ENCODE peak calls at places on chromosomes 16 and 17, in eight cellular contexts. One of them, this sample, is unnamed.

GRCh38 chr16:72597938-72598337 is 426.0 kb upstream of the PMFBP1 start:
- DNase-seq in OCI-LY7: no peak
- DNase-seq in A549: no peak
- DNase-seq in thoracic aorta: no peak
- DNase-seq in dorsolateral prefrontal cortex: no peak
- DNase-seq in vagina: no peak
- DNase-seq in left lung: no peak
- DNase-seq in pancreas: no peak
- DNase-seq in this sample: no peak

GRCh38 chr16:608019-608418 is 18.2 kb downstream of the RAB40C start:
- DNase-seq in OCI-LY7: no peak
- DNase-seq in A549: no peak
- DNase-seq in thoracic aorta: no peak
- DNase-seq in dorsolateral prefrontal cortex: no peak
- DNase-seq in vagina: no peak
- DNase-seq in left lung: no peak
- DNase-seq in pancreas: no peak
- DNase-seq in this sample: no peak

GRCh38 chr16:50467943-50468748 is 80.0 kb upstream of the NKD1 start:
- DNase-seq in OCI-LY7: no peak
- DNase-seq in A549: no peak
- DNase-seq in thoracic aorta: no peak
- DNase-seq in dorsolateral prefrontal cortex: peak
- DNase-seq in vagina: no peak
- DNase-seq in left lung: peak
- DNase-seq in pancreas: no peak
- DNase-seq in this sample: no peak

GRCh38 chr17:28575126-28575795 is 1.4 kb downstream of the ALDOC start:
- DNase-seq in OCI-LY7: no peak
- DNase-seq in A549: no peak
- DNase-seq in thoracic aorta: no peak
- DNase-seq in dorsolateral prefrontal cortex: no peak
- DNase-seq in vagina: no peak
- DNase-seq in left lung: no peak
- DNase-seq in pancreas: no peak
- DNase-seq in this sample: no peak

GRCh38 chr16:74999208-74999682 is 421 bp downstream of the ZNRF1 start:
- DNase-seq in OCI-LY7: no peak
- DNase-seq in A549: no peak
- DNase-seq in thoracic aorta: no peak
- DNase-seq in dorsolateral prefrontal cortex: no peak
- DNase-seq in vagina: no peak
- DNase-seq in left lung: peak
- DNase-seq in pancreas: peak
- DNase-seq in this sample: no peak

GRCh38 chr16:6341993-6342392 is 990.7 kb upstream of the RBFOX1 start:
- DNase-seq in OCI-LY7: no peak
- DNase-seq in A549: no peak
- DNase-seq in thoracic aorta: no peak
- DNase-seq in dorsolateral prefrontal cortex: no peak
- DNase-seq in vagina: no peak
- DNase-seq in left lung: no peak
- DNase-seq in pancreas: no peak
- DNase-seq in this sample: no peak

GRCh38 chr16:89602273-89602951 is 11.0 kb upstream of the DPEP1 start:
- DNase-seq in OCI-LY7: peak
- DNase-seq in A549: peak
- DNase-seq in thoracic aorta: peak
- DNase-seq in dorsolateral prefrontal cortex: no peak
- DNase-seq in vagina: no peak
- DNase-seq in left lung: no peak
- DNase-seq in pancreas: no peak
- DNase-seq in this sample: peak

GRCh38 chr16:4426021-4426684 is 485 bp downstream of the DNAJA3 start:
- DNase-seq in OCI-LY7: peak
- DNase-seq in A549: no peak
- DNase-seq in thoracic aorta: no peak
- DNase-seq in dorsolateral prefrontal cortex: no peak
- DNase-seq in vagina: no peak
- DNase-seq in left lung: no peak
- DNase-seq in pancreas: no peak
- DNase-seq in this sample: no peak

GRCh38 chr17:37373530-37374159 is 2.1 kb upstream of the C17orf78 start:
- DNase-seq in OCI-LY7: peak
- DNase-seq in A549: peak
- DNase-seq in thoracic aorta: no peak
- DNase-seq in dorsolateral prefrontal cortex: no peak
- DNase-seq in vagina: no peak
- DNase-seq in left lung: no peak
- DNase-seq in pancreas: peak
- DNase-seq in this sample: no peak

GRCh38 chr16:66399031-66399430 is 28.1 kb upstream of the BEAN1 start:
- DNase-seq in OCI-LY7: no peak
- DNase-seq in A549: no peak
- DNase-seq in thoracic aorta: no peak
- DNase-seq in dorsolateral prefrontal cortex: no peak
- DNase-seq in vagina: no peak
- DNase-seq in left lung: no peak
- DNase-seq in pancreas: no peak
- DNase-seq in this sample: no peak

GRCh38 chr17:79702071-79702470 is 28.7 kb upstream of the ENPP7 start:
- DNase-seq in OCI-LY7: no peak
- DNase-seq in A549: no peak
- DNase-seq in thoracic aorta: no peak
- DNase-seq in dorsolateral prefrontal cortex: no peak
- DNase-seq in vagina: no peak
- DNase-seq in left lung: no peak
- DNase-seq in pancreas: no peak
- DNase-seq in this sample: no peak

GRCh38 chr16:8572919-8573724 is 17.2 kb downstream of the TMEM114 start:
- DNase-seq in OCI-LY7: peak
- DNase-seq in A549: peak
- DNase-seq in thoracic aorta: no peak
- DNase-seq in dorsolateral prefrontal cortex: no peak
- DNase-seq in vagina: no peak
- DNase-seq in left lung: no peak
- DNase-seq in pancreas: no peak
- DNase-seq in this sample: no peak

GRCh38 chr16:22664132-22664531 is 149.8 kb upstream of the HS3ST2 start:
- DNase-seq in OCI-LY7: no peak
- DNase-seq in A549: no peak
- DNase-seq in thoracic aorta: no peak
- DNase-seq in dorsolateral prefrontal cortex: no peak
- DNase-seq in vagina: no peak
- DNase-seq in left lung: no peak
- DNase-seq in pancreas: no peak
- DNase-seq in this sample: no peak

GRCh38 chr16:30715777-30716445 is 16.9 kb downstream of the SRCAP start:
- DNase-seq in OCI-LY7: no peak
- DNase-seq in A549: peak
- DNase-seq in thoracic aorta: no peak
- DNase-seq in dorsolateral prefrontal cortex: no peak
- DNase-seq in vagina: no peak
- DNase-seq in left lung: no peak
- DNase-seq in pancreas: no peak
- DNase-seq in this sample: no peak

GRCh38 chr17:19386276-19386863 is 620 bp downstream of the MFAP4 start:
- DNase-seq in OCI-LY7: no peak
- DNase-seq in A549: peak
- DNase-seq in thoracic aorta: no peak
- DNase-seq in dorsolateral prefrontal cortex: no peak
- DNase-seq in vagina: no peak
- DNase-seq in left lung: peak
- DNase-seq in pancreas: no peak
- DNase-seq in this sample: peak

GRCh38 chr16:27154573-27155521 is 48.5 kb upstream of the KDM8 start:
- DNase-seq in OCI-LY7: peak
- DNase-seq in A549: peak
- DNase-seq in thoracic aorta: no peak
- DNase-seq in dorsolateral prefrontal cortex: peak
- DNase-seq in vagina: no peak
- DNase-seq in left lung: peak
- DNase-seq in pancreas: peak
- DNase-seq in this sample: no peak

GRCh38 chr17:81558941-81559806 is 7.0 kb upstream of the FAAP100 start:
- DNase-seq in OCI-LY7: no peak
- DNase-seq in A549: peak
- DNase-seq in thoracic aorta: no peak
- DNase-seq in dorsolateral prefrontal cortex: no peak
- DNase-seq in vagina: no peak
- DNase-seq in left lung: peak
- DNase-seq in pancreas: no peak
- DNase-seq in this sample: no peak

GRCh38 chr17:32696426-32696825 is 180.5 kb downstream of the MYO1D start:
- DNase-seq in OCI-LY7: no peak
- DNase-seq in A549: no peak
- DNase-seq in thoracic aorta: no peak
- DNase-seq in dorsolateral prefrontal cortex: no peak
- DNase-seq in vagina: no peak
- DNase-seq in left lung: no peak
- DNase-seq in pancreas: no peak
- DNase-seq in this sample: no peak

GRCh38 chr16:66447491-66447890 is 20.4 kb downstream of the BEAN1 start:
- DNase-seq in OCI-LY7: no peak
- DNase-seq in A549: no peak
- DNase-seq in thoracic aorta: no peak
- DNase-seq in dorsolateral prefrontal cortex: no peak
- DNase-seq in vagina: no peak
- DNase-seq in left lung: no peak
- DNase-seq in pancreas: no peak
- DNase-seq in this sample: no peak

GRCh38 chr17:59149051-59149450 is 5.9 kb downstream of the SKA2 start:
- DNase-seq in OCI-LY7: no peak
- DNase-seq in A549: peak
- DNase-seq in thoracic aorta: no peak
- DNase-seq in dorsolateral prefrontal cortex: no peak
- DNase-seq in vagina: no peak
- DNase-seq in left lung: no peak
- DNase-seq in pancreas: no peak
- DNase-seq in this sample: no peak

GRCh38 chr16:21194771-21195301 is 16.5 kb downstream of the ZP2 start:
- DNase-seq in OCI-LY7: no peak
- DNase-seq in A549: no peak
- DNase-seq in thoracic aorta: no peak
- DNase-seq in dorsolateral prefrontal cortex: no peak
- DNase-seq in vagina: no peak
- DNase-seq in left lung: no peak
- DNase-seq in pancreas: no peak
- DNase-seq in this sample: no peak

GRCh38 chr16:4316732-4317461 is 1.0 kb downstream of the GLIS2 start:
- DNase-seq in OCI-LY7: no peak
- DNase-seq in A549: peak
- DNase-seq in thoracic aorta: no peak
- DNase-seq in dorsolateral prefrontal cortex: no peak
- DNase-seq in vagina: no peak
- DNase-seq in left lung: peak
- DNase-seq in pancreas: peak
- DNase-seq in this sample: no peak

GRCh38 chr16:1309888-1310831 is 724 bp downstream of the UBE2I start:
- DNase-seq in OCI-LY7: peak
- DNase-seq in A549: no peak
- DNase-seq in thoracic aorta: no peak
- DNase-seq in dorsolateral prefrontal cortex: no peak
- DNase-seq in vagina: no peak
- DNase-seq in left lung: peak
- DNase-seq in pancreas: no peak
- DNase-seq in this sample: no peak

GRCh38 chr16:85570735-85571562 is 42.2 kb upstream of the GSE1 start:
- DNase-seq in OCI-LY7: peak
- DNase-seq in A549: no peak
- DNase-seq in thoracic aorta: no peak
- DNase-seq in dorsolateral prefrontal cortex: no peak
- DNase-seq in vagina: no peak
- DNase-seq in left lung: peak
- DNase-seq in pancreas: no peak
- DNase-seq in this sample: no peak

GRCh38 chr17:964881-965280 is 14.7 kb downstream of the NXN start:
- DNase-seq in OCI-LY7: no peak
- DNase-seq in A549: no peak
- DNase-seq in thoracic aorta: no peak
- DNase-seq in dorsolateral prefrontal cortex: no peak
- DNase-seq in vagina: no peak
- DNase-seq in left lung: no peak
- DNase-seq in pancreas: no peak
- DNase-seq in this sample: no peak

GRCh38 chr16:65196696-65197095 is 74.8 kb upstream of the CDH11 start:
- DNase-seq in OCI-LY7: no peak
- DNase-seq in A549: no peak
- DNase-seq in thoracic aorta: no peak
- DNase-seq in dorsolateral prefrontal cortex: no peak
- DNase-seq in vagina: no peak
- DNase-seq in left lung: no peak
- DNase-seq in pancreas: no peak
- DNase-seq in this sample: no peak

GRCh38 chr16:31452631-31453106 is 6.6 kb upstream of the ARMC5 start:
- DNase-seq in OCI-LY7: no peak
- DNase-seq in A549: peak
- DNase-seq in thoracic aorta: no peak
- DNase-seq in dorsolateral prefrontal cortex: no peak
- DNase-seq in vagina: no peak
- DNase-seq in left lung: no peak
- DNase-seq in pancreas: no peak
- DNase-seq in this sample: peak

GRCh38 chr16:10616395-10616743 is 36.0 kb upstream of the EMP2 start:
- DNase-seq in OCI-LY7: no peak
- DNase-seq in A549: no peak
- DNase-seq in thoracic aorta: no peak
- DNase-seq in dorsolateral prefrontal cortex: no peak
- DNase-seq in vagina: no peak
- DNase-seq in left lung: no peak
- DNase-seq in pancreas: no peak
- DNase-seq in this sample: no peak
- H3K27ac ChIP-seq in OCI-LY7: no peak
- H3K27ac ChIP-seq in A549: peak
- H3K27ac ChIP-seq in thoracic aorta: no peak
- H3K27ac ChIP-seq in dorsolateral prefrontal cortex: no peak
- H3K27ac ChIP-seq in vagina: peak
- H3K27ac ChIP-seq in left lung: peak
- H3K27ac ChIP-seq in pancreas: no peak
- H3K27ac ChIP-seq in this sample: peak

GRCh38 chr17:43405861-43406260 is 7.1 kb downstream of the ARL4D start:
- DNase-seq in OCI-LY7: no peak
- DNase-seq in A549: no peak
- DNase-seq in thoracic aorta: no peak
- DNase-seq in dorsolateral prefrontal cortex: no peak
- DNase-seq in vagina: no peak
- DNase-seq in left lung: no peak
- DNase-seq in pancreas: no peak
- DNase-seq in this sample: no peak
- H3K27ac ChIP-seq in OCI-LY7: no peak
- H3K27ac ChIP-seq in A549: peak
- H3K27ac ChIP-seq in thoracic aorta: no peak
- H3K27ac ChIP-seq in dorsolateral prefrontal cortex: no peak
- H3K27ac ChIP-seq in vagina: no peak
- H3K27ac ChIP-seq in left lung: no peak
- H3K27ac ChIP-seq in pancreas: no peak
- H3K27ac ChIP-seq in this sample: no peak

GRCh38 chr17:2433696-2434095 is 32.8 kb upstream of the MNT start:
- DNase-seq in OCI-LY7: no peak
- DNase-seq in A549: no peak
- DNase-seq in thoracic aorta: no peak
- DNase-seq in dorsolateral prefrontal cortex: no peak
- DNase-seq in vagina: no peak
- DNase-seq in left lung: no peak
- DNase-seq in pancreas: no peak
- DNase-seq in this sample: no peak
- H3K27ac ChIP-seq in OCI-LY7: no peak
- H3K27ac ChIP-seq in A549: no peak
- H3K27ac ChIP-seq in thoracic aorta: no peak
- H3K27ac ChIP-seq in dorsolateral prefrontal cortex: peak
- H3K27ac ChIP-seq in vagina: no peak
- H3K27ac ChIP-seq in left lung: no peak
- H3K27ac ChIP-seq in pancreas: no peak
- H3K27ac ChIP-seq in this sample: no peak

GRCh38 chr16:61182416-61182815 is 853.8 kb downstream of the CDH8 start:
- DNase-seq in OCI-LY7: no peak
- DNase-seq in A549: no peak
- DNase-seq in thoracic aorta: no peak
- DNase-seq in dorsolateral prefrontal cortex: no peak
- DNase-seq in vagina: no peak
- DNase-seq in left lung: no peak
- DNase-seq in pancreas: no peak
- DNase-seq in this sample: no peak
- H3K27ac ChIP-seq in OCI-LY7: no peak
- H3K27ac ChIP-seq in A549: no peak
- H3K27ac ChIP-seq in thoracic aorta: no peak
- H3K27ac ChIP-seq in dorsolateral prefrontal cortex: no peak
- H3K27ac ChIP-seq in vagina: no peak
- H3K27ac ChIP-seq in left lung: no peak
- H3K27ac ChIP-seq in pancreas: no peak
- H3K27ac ChIP-seq in this sample: no peak

This sample was measured in epithelial cell of prostate.